ENCODE peak calls at places on chromosomes 16 and 17, in six cellular contexts. Z is heart left ventricle, P is uterus, S is A549, U is astrocyte of the spinal cord, O is lower leg skin. J is an unnamed sample.

GRCh38 chr16:6193718-6194117 is 1096.1 kb upstream of the EEF2KMT start:
- DNase-seq in Z (no peak), U (peak), O (no peak), S (no peak), P (no peak), J (no peak)

GRCh38 chr17:77235370-77236080 is 94.8 kb downstream of the SEC14L1 start:
- DNase-seq in U (peak), O (peak), Z (peak), S (no peak), P (no peak), J (no peak)

GRCh38 chr16:67483731-67484525 is 581 bp upstream of the AGRP start:
- DNase-seq in P (no peak), O (no peak), S (no peak), Z (no peak), U (no peak), J (no peak)

GRCh38 chr17:21282231-21282630 is 2.3 kb upstream of the MAP2K3 start:
- DNase-seq in O (peak), P (peak), Z (no peak), U (peak), S (peak), J (peak)

GRCh38 chr17:71764507-71764906 is 356.3 kb upstream of the SOX9 start:
- DNase-seq in O (no peak), P (no peak), Z (no peak), U (peak), S (peak), J (peak)

GRCh38 chr17:72357764-72358365 is 237.0 kb downstream of the SOX9 start:
- DNase-seq in P (no peak), S (no peak), O (no peak), Z (no peak), U (no peak), J (no peak)

GRCh38 chr17:880074-880870 is 98.1 kb downstream of the MRM3 start:
- DNase-seq in Z (peak), O (no peak), P (peak), S (no peak), U (peak), J (no peak)

GRCh38 chr16:89583197-89583894 is 7.8 kb downstream of the CPNE7 start:
- DNase-seq in S (no peak), Z (no peak), P (no peak), U (no peak), O (no peak), J (no peak)

GRCh38 chr16:24980077-24980793 is 34.9 kb downstream of the ARHGAP17 start:
- DNase-seq in O (no peak), P (no peak), S (no peak), U (no peak), Z (no peak), J (no peak)

GRCh38 chr16:49351119-49351518 is 22.5 kb upstream of the C16orf78 start:
- DNase-seq in S (no peak), P (no peak), Z (no peak), U (no peak), O (peak), J (peak)

GRCh38 chr17:546456-546855 is 168.2 kb downstream of the VPS53 start:
- DNase-seq in U (no peak), Z (no peak), P (no peak), S (no peak), O (no peak), J (no peak)

GRCh38 chr16:72832640-72833039 is 215.3 kb downstream of the ZFHX3 start:
- DNase-seq in O (peak), U (peak), Z (peak), P (peak), S (peak), J (peak)

GRCh38 chr16:20910781-20911321 is 10.3 kb downstream of the LYRM1 start:
- DNase-seq in O (no peak), S (no peak), Z (no peak), U (peak), P (no peak), J (peak)

GRCh38 chr16:82990155-82990554 is 363.4 kb downstream of the CDH13 start:
- DNase-seq in P (no peak), O (no peak), U (peak), Z (no peak), S (no peak), J (peak)

GRCh38 chr16:68893710-68894705 is 50.7 kb downstream of the TANGO6 start:
- DNase-seq in S (no peak), Z (peak), U (peak), O (peak), P (no peak), J (peak)

GRCh38 chr17:8326591-8327583 is 12.8 kb upstream of the ODF4 start:
- DNase-seq in U (peak), O (no peak), Z (peak), P (no peak), S (no peak), J (peak)
- TF ChIP-seq CTCF in U (no peak), O (no peak), Z (no peak), P (no peak), S (no peak), J (no peak)

GRCh38 chr16:36336-36984 is 16.9 kb downstream of the POLR3K start:
- DNase-seq in Z (no peak), O (no peak), S (no peak), P (no peak), U (no peak), J (no peak)
- TF ChIP-seq CTCF in Z (no peak), O (no peak), S (no peak), P (no peak), U (no peak), J (no peak)

DNA sequence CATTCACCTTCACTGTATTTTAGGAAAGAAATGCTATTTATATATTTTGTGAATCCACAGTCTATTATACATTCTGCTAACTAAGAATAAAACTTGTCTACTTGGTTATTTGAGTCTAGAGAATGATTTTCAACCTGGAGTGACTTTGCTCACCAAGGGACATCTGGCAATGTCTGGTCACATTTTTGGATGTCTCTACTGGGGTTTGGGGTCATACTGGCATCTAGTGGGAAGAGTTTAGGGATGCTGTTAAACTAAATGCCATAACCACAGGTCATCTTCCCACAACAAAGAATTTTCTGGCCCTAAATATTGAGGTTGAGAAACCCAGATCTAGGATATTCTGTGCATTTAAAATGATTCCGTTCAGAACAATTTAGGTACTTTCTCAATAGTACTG is 26.0 kb downstream of the KCNJ16 start:
- DNase-seq in O (no peak), U (no peak), S (no peak), P (no peak), Z (no peak), J (no peak)
- TF ChIP-seq CTCF in O (no peak), U (no peak), S (peak), P (no peak), Z (no peak), J (no peak)

GRCh38 chr17:57471941-57472368 is 215.6 kb downstream of the MSI2 start:
- DNase-seq in O (no peak), P (no peak), S (no peak), U (no peak), Z (no peak), J (no peak)
- TF ChIP-seq CTCF in O (no peak), P (no peak), S (no peak), U (no peak), Z (no peak), J (no peak)

GRCh38 chr17:61582593-61582992 is 8.4 kb downstream of the NACA2 start:
- DNase-seq in Z (no peak), S (no peak), P (no peak), O (no peak), U (no peak), J (no peak)

GRCh38 chr17:61581611-61582349 is 9.2 kb downstream of the NACA2 start:
- DNase-seq in Z (no peak), S (no peak), U (no peak), P (no peak), O (no peak), J (no peak)

GRCh38 chr17:61583660-61584264 is 7.3 kb downstream of the NACA2 start:
- DNase-seq in P (no peak), U (no peak), S (no peak), Z (no peak), O (no peak), J (no peak)

GRCh38 chr17:61584266-61584665 is 6.8 kb downstream of the NACA2 start:
- DNase-seq in P (no peak), S (no peak), U (no peak), Z (no peak), O (no peak), J (no peak)

GRCh38 chr17:61583242-61583641 is 7.8 kb downstream of the NACA2 start:
- DNase-seq in U (peak), P (no peak), O (no peak), Z (no peak), S (peak), J (peak)
- TF ChIP-seq CTCF in U (peak), P (no peak), O (no peak), Z (no peak), S (peak), J (peak)

GRCh38 chr17:80474231-80474932 is 2.0 kb downstream of the NPTX1 start:
- DNase-seq in Z (no peak), U (peak), O (no peak), P (no peak), S (peak), J (peak)
- TF ChIP-seq CTCF in Z (no peak), U (peak), O (no peak), P (no peak), S (peak), J (peak)

J was measured in cardiac muscle cell.